ENCODE peak calls at places on chromosomes 16 and 17, in seven cellular contexts. One of them, this sample, is unnamed.

GRCh38 chr17:58658804-58659713 is 32.8 kb downstream of the TEX14 start:
- DNase-seq in BE2C: peak
- DNase-seq in MM.1S: peak
- DNase-seq in NB4: peak
- DNase-seq in stomach: peak
- DNase-seq in kidney epithelial cell: peak
- DNase-seq in heart left ventricle: no peak
- DNase-seq in this sample: peak

GRCh38 chr16:27169511-27170071 is 33.7 kb upstream of the KDM8 start:
- DNase-seq in kidney epithelial cell: peak
- DNase-seq in NB4: peak
- DNase-seq in MM.1S: peak
- DNase-seq in heart left ventricle: no peak
- DNase-seq in stomach: peak
- DNase-seq in BE2C: no peak
- DNase-seq in this sample: peak

GRCh38 chr16:84614075-84614474 is 3.8 kb downstream of the COTL1 start:
- DNase-seq in NB4: no peak
- DNase-seq in BE2C: peak
- DNase-seq in kidney epithelial cell: no peak
- DNase-seq in heart left ventricle: no peak
- DNase-seq in MM.1S: no peak
- DNase-seq in stomach: no peak
- DNase-seq in this sample: no peak

GRCh38 chr17:31392002-31392855 is 754 bp downstream of the RAB11FIP4 start:
- DNase-seq in heart left ventricle: no peak
- DNase-seq in stomach: peak
- DNase-seq in MM.1S: no peak
- DNase-seq in NB4: no peak
- DNase-seq in BE2C: no peak
- DNase-seq in kidney epithelial cell: no peak
- DNase-seq in this sample: no peak

GRCh38 chr17:82029990-82030469 is 1.4 kb upstream of the RAC3 start:
- DNase-seq in heart left ventricle: no peak
- DNase-seq in MM.1S: no peak
- DNase-seq in stomach: no peak
- DNase-seq in NB4: no peak
- DNase-seq in BE2C: no peak
- DNase-seq in kidney epithelial cell: no peak
- DNase-seq in this sample: no peak

GRCh38 chr17:62093188-62094155 is 28.4 kb upstream of the MED13 start:
- DNase-seq in heart left ventricle: no peak
- DNase-seq in NB4: peak
- DNase-seq in BE2C: peak
- DNase-seq in kidney epithelial cell: peak
- DNase-seq in MM.1S: no peak
- DNase-seq in stomach: no peak
- DNase-seq in this sample: peak

GRCh38 chr17:76670020-76670707 is 26.6 kb upstream of the ST6GALNAC1 start:
- DNase-seq in stomach: peak
- DNase-seq in NB4: no peak
- DNase-seq in BE2C: no peak
- DNase-seq in MM.1S: no peak
- DNase-seq in heart left ventricle: no peak
- DNase-seq in kidney epithelial cell: no peak
- DNase-seq in this sample: no peak

GRCh38 chr17:41989702-41990419 is 23.3 kb downstream of the CNP start:
- DNase-seq in kidney epithelial cell: no peak
- DNase-seq in NB4: no peak
- DNase-seq in BE2C: no peak
- DNase-seq in MM.1S: no peak
- DNase-seq in stomach: no peak
- DNase-seq in heart left ventricle: no peak
- DNase-seq in this sample: no peak

GRCh38 chr17:50177983-50178834 is 12.4 kb downstream of the SGCA start:
- DNase-seq in BE2C: peak
- DNase-seq in kidney epithelial cell: peak
- DNase-seq in stomach: peak
- DNase-seq in MM.1S: peak
- DNase-seq in NB4: peak
- DNase-seq in heart left ventricle: peak
- DNase-seq in this sample: no peak

GRCh38 chr17:8225813-8226535 is 15.6 kb upstream of the AURKB start:
- DNase-seq in heart left ventricle: no peak
- DNase-seq in BE2C: peak
- DNase-seq in kidney epithelial cell: no peak
- DNase-seq in stomach: peak
- DNase-seq in MM.1S: no peak
- DNase-seq in NB4: peak
- DNase-seq in this sample: no peak
- H3K4me3 ChIP-seq in heart left ventricle: peak
- H3K4me3 ChIP-seq in BE2C: peak
- H3K4me3 ChIP-seq in kidney epithelial cell: no peak
- H3K4me3 ChIP-seq in stomach: no peak
- H3K4me3 ChIP-seq in MM.1S: no peak
- H3K4me3 ChIP-seq in NB4: no peak
- H3K4me3 ChIP-seq in this sample: peak

DNA sequence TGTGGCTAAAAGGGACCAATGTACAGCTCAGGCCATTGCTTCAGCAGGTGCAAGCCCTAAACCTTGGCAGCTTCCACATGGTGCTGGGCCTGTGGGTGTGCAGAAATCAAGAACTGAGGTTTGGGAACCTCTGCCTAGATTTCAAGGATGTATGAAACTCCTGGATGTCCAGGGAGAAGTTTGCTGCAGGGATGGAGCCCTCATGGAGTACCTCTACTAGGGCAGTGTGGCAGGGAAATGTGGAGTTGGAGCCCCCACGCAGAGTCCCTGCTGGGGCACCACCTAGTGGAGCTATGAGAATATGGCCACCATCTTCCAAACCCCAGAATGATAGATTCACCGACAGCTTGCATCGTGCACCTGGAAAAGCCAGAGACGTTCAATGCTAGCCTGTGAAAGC is 13.0 kb downstream of the EFCAB5 start:
- DNase-seq in NB4: peak
- DNase-seq in heart left ventricle: no peak
- DNase-seq in stomach: no peak
- DNase-seq in kidney epithelial cell: no peak
- DNase-seq in MM.1S: no peak
- DNase-seq in BE2C: peak
- DNase-seq in this sample: no peak
- TF ChIP-seq CTCF in NB4: no peak
- TF ChIP-seq CTCF in heart left ventricle: no peak
- TF ChIP-seq CTCF in stomach: no peak
- TF ChIP-seq CTCF in kidney epithelial cell: no peak
- TF ChIP-seq CTCF in MM.1S: peak
- TF ChIP-seq CTCF in BE2C: peak
- TF ChIP-seq CTCF in this sample: no peak

DNA sequence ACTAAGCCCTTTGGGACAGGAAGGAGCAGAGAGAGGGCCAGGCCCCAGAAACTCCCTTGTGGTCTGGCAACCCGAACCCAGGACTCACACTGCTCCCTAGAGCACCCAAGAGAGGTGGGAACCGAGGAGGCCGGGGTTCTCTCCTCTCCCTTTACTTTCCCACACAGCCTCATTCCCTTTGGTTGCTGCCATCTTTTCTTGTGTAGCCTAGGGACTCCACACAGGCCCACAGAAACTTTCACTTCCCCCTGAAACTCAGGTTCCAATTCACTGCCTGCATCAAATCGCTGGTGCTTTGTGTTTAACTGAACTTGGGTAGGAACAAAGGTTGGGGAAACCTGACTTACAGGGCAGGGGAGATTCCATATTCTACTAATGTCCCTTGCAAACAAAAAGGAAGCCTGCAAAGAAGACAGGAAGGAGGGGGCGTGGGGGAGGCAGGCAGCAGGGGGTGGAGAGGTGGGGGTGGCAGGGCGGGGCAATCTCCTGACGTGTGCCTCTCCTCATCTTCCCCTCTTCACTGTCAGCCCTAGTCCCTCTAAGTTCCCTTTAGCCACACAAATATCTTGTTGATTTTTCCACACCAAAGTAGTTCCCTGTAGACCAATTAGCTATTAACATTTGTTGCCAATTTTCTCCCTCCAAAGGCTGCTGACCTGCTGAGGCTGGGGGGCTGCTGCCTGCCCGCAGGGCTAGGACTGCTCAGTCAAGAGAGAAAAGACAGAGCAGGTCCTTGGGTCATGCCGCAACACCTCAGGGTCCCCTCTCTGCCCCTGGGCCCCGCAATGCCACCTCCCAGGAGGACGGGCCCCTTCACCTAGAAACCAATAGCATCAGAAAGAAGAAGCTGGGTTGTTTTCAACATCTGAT is 8.0 kb downstream of the ST3GAL2 start:
- DNase-seq in BE2C: no peak
- DNase-seq in stomach: no peak
- DNase-seq in MM.1S: peak
- DNase-seq in NB4: peak
- DNase-seq in heart left ventricle: no peak
- DNase-seq in kidney epithelial cell: no peak
- DNase-seq in this sample: no peak
- H3K4me3 ChIP-seq in BE2C: no peak
- H3K4me3 ChIP-seq in stomach: no peak
- H3K4me3 ChIP-seq in MM.1S: peak
- H3K4me3 ChIP-seq in NB4: peak
- H3K4me3 ChIP-seq in heart left ventricle: no peak
- H3K4me3 ChIP-seq in kidney epithelial cell: no peak
- H3K4me3 ChIP-seq in this sample: no peak

GRCh38 chr17:9517396-9517795 is 58.2 kb downstream of the STX8 start:
- DNase-seq in stomach: no peak
- DNase-seq in BE2C: no peak
- DNase-seq in NB4: no peak
- DNase-seq in kidney epithelial cell: no peak
- DNase-seq in heart left ventricle: no peak
- DNase-seq in MM.1S: peak
- DNase-seq in this sample: no peak
- TF ChIP-seq CTCF in stomach: no peak
- TF ChIP-seq CTCF in BE2C: no peak
- TF ChIP-seq CTCF in NB4: no peak
- TF ChIP-seq CTCF in kidney epithelial cell: no peak
- TF ChIP-seq CTCF in heart left ventricle: no peak
- TF ChIP-seq CTCF in MM.1S: peak
- TF ChIP-seq CTCF in this sample: no peak

GRCh38 chr16:83602797-83603735 is 204.7 kb upstream of the HSBP1 start:
- DNase-seq in BE2C: no peak
- DNase-seq in kidney epithelial cell: no peak
- DNase-seq in MM.1S: no peak
- DNase-seq in stomach: no peak
- DNase-seq in heart left ventricle: no peak
- DNase-seq in NB4: no peak
- DNase-seq in this sample: no peak
- H3K4me3 ChIP-seq in BE2C: no peak
- H3K4me3 ChIP-seq in kidney epithelial cell: no peak
- H3K4me3 ChIP-seq in MM.1S: no peak
- H3K4me3 ChIP-seq in stomach: no peak
- H3K4me3 ChIP-seq in heart left ventricle: no peak
- H3K4me3 ChIP-seq in NB4: no peak
- H3K4me3 ChIP-seq in this sample: no peak